ENCODE peak calls at places on chromosomes 16 and 17, in six cellular contexts. E is cardiac fibroblast, N is uterus, C is tibial artery, Y is A549, Z is foreskin fibroblast. T is an unnamed sample.

GRCh38 chr16:81214745-81215166 is 23.7 kb upstream of the BCO1 start:
- DNase-seq in Z (peak), C (no peak), Y (peak), N (no peak), E (peak), T (no peak)

GRCh38 chr16:14672403-14672971 is 21.6 kb downstream of the PLA2G10 start:
- DNase-seq in Z (no peak), E (no peak), C (no peak), N (no peak), Y (no peak), T (no peak)

GRCh38 chr17:29698837-29699236 is 76.1 kb upstream of the CORO6 start:
- DNase-seq in N (no peak), Z (no peak), C (no peak), Y (no peak), E (no peak), T (no peak)

GRCh38 chr17:13265306-13265705 is 247.5 kb upstream of the ELAC2 start:
- DNase-seq in E (peak), C (no peak), Y (no peak), N (no peak), Z (no peak), T (no peak)

GRCh38 chr17:17144916-17145665 is 61.0 kb downstream of the PLD6 start:
- DNase-seq in E (no peak), N (no peak), Y (no peak), C (no peak), Z (no peak), T (no peak)

GRCh38 chr17:63919311-63919723 is 678 bp upstream of the GH1 start:
- DNase-seq in N (peak), Z (peak), E (peak), C (peak), Y (peak), T (peak)

GRCh38 chr17:77501101-77501566 is 360.4 kb downstream of the SEC14L1 start:
- DNase-seq in C (no peak), Z (no peak), Y (peak), E (no peak), N (peak), T (peak)

GRCh38 chr16:30644334-30644830 is 6.4 kb upstream of the PRR14 start:
- DNase-seq in N (no peak), Y (no peak), C (no peak), Z (no peak), E (no peak), T (no peak)

GRCh38 chr16:1525871-1526607 is 7.4 kb upstream of the TMEM204 start:
- DNase-seq in Y (no peak), Z (no peak), E (no peak), N (no peak), C (no peak), T (no peak)

GRCh38 chr16:84308120-84308519 is 13.4 kb downstream of the WFDC1 start:
- DNase-seq in Z (no peak), Y (peak), N (peak), E (peak), C (peak), T (peak)

GRCh38 chr17:10118788-10119130 is 79.6 kb downstream of the GAS7 start:
- DNase-seq in Z (no peak), Y (no peak), C (no peak), N (no peak), E (no peak), T (no peak)

GRCh38 chr17:68606451-68607307 is 5.5 kb upstream of the FAM20A start:
- DNase-seq in E (no peak), C (no peak), Z (no peak), Y (no peak), N (no peak), T (no peak)

GRCh38 chr17:36859701-36860100 is 77.6 kb upstream of the LHX1 start:
- DNase-seq in N (no peak), Y (no peak), E (no peak), Z (no peak), C (no peak), T (no peak)

GRCh38 chr16:77555781-77556180 is 120.9 kb upstream of the ADAMTS18 start:
- DNase-seq in Z (no peak), Y (no peak), E (no peak), C (no peak), N (no peak), T (no peak)

GRCh38 chr17:75638893-75639292 is 5.7 kb downstream of the SMIM5 start:
- DNase-seq in N (no peak), Z (no peak), C (no peak), E (no peak), Y (no peak), T (no peak)

GRCh38 chr16:89313583-89313982 is 96.1 kb downstream of the ZNF778 start:
- DNase-seq in C (no peak), E (no peak), Z (no peak), Y (no peak), N (no peak), T (no peak)

GRCh38 chr17:33371377-33371776 is 78.3 kb upstream of the ASIC2 start:
- DNase-seq in N (no peak), Z (no peak), E (no peak), Y (no peak), C (no peak), T (no peak)

GRCh38 chr17:37191219-37191618 is 184.6 kb upstream of the C17orf78 start:
- DNase-seq in Z (peak), Y (no peak), C (no peak), N (no peak), E (peak), T (no peak)

GRCh38 chr17:44378171-44378705 is 11.2 kb downstream of the ITGA2B start:
- DNase-seq in E (no peak), C (no peak), Z (no peak), Y (no peak), N (no peak), T (no peak)

GRCh38 chr16:4091638-4092037 is 24.6 kb downstream of the ADCY9 start:
- DNase-seq in Z (no peak), N (no peak), E (no peak), Y (no peak), C (no peak), T (no peak)

GRCh38 chr17:31472137-31472536 is 80.7 kb downstream of the RAB11FIP4 start:
- DNase-seq in Z (no peak), C (no peak), Y (no peak), E (no peak), N (no peak), T (no peak)

GRCh38 chr16:75682308-75682707 is 5.5 kb upstream of the CPHXL2 start:
- DNase-seq in E (no peak), Y (no peak), Z (no peak), N (no peak), C (no peak), T (no peak)

GRCh38 chr16:64196444-64196843 is 925.4 kb downstream of the CDH11 start:
- DNase-seq in C (no peak), E (peak), N (no peak), Z (peak), Y (no peak), T (no peak)

GRCh38 chr17:29587591-29587990 is 1.9 kb downstream of the GIT1 start:
- DNase-seq in Y (no peak), N (no peak), C (no peak), E (no peak), Z (no peak), T (peak)

GRCh38 chr17:47924785-47925676 is 16.3 kb upstream of the PNPO start:
- DNase-seq in Z (no peak), Y (no peak), N (no peak), E (no peak), C (no peak), T (no peak)

GRCh38 chr16:85491798-85492616 is 121.1 kb upstream of the GSE1 start:
- DNase-seq in N (peak), Y (no peak), E (no peak), C (peak), Z (no peak), T (peak)

GRCh38 chr16:67199011-67199807 is at the start of gene ELMO3:
- DNase-seq in Y (no peak), Z (no peak), E (no peak), N (no peak), C (no peak), T (no peak)

GRCh38 chr16:7679899-7680298 is 347.3 kb downstream of the RBFOX1 start:
- DNase-seq in Y (no peak), E (no peak), Z (no peak), N (no peak), C (no peak), T (no peak)
- H3K4me3 ChIP-seq in Y (no peak), E (no peak), Z (no peak), N (no peak), C (no peak), T (no peak)

DNA sequence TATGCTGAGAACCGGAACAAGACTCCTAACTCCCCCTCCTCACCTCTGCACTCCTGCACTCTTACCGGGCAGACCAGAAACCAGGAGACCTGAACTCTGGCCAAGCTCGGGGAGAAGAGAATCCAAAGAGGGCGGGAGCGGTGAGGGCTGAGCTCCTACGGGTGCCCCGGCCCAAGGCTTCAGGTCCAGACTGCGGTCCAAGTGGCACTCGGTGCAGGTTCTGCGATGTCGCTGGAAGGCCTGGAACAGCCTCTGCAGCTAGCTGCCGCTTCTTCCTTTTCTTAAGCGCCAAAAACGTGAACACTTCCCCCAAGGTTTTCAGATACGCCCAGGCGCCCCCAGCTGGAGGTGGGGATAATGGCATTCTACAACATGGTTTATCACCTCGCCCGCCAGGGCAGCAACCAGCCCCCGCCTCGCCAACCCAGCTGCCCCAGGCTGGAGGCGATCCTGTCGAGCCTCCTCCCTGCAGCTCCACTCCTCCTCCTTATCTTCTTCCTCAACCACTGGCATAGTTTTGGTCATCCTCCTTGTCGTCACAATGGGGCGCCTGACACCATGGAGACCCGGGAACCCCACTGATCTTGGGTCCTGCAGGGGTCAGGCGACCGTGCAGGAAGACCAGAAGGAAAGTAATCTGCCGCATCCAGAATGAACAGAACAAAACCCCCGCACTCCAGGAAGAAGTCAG is 1735.9 kb downstream of the TP53TG3F start:
- DNase-seq in E (no peak), N (no peak), C (no peak), Z (no peak), Y (no peak), T (no peak)
- TF ChIP-seq CTCF in E (no peak), N (no peak), C (no peak), Z (no peak), Y (no peak), T (no peak)

GRCh38 chr17:49633250-49633649 is 44.6 kb downstream of the SPOP start:
- DNase-seq in C (no peak), Z (no peak), Y (no peak), N (no peak), E (no peak), T (no peak)
- H3K4me3 ChIP-seq in C (no peak), Z (no peak), Y (no peak), N (no peak), E (no peak), T (no peak)

GRCh38 chr17:38344127-38344745 is 480 bp upstream of the GPR179 start:
- DNase-seq in Y (no peak), E (no peak), N (no peak), C (no peak), Z (no peak), T (peak)
- TF ChIP-seq CTCF in Y (no peak), E (no peak), N (no peak), C (no peak), Z (no peak), T (no peak)

DNA sequence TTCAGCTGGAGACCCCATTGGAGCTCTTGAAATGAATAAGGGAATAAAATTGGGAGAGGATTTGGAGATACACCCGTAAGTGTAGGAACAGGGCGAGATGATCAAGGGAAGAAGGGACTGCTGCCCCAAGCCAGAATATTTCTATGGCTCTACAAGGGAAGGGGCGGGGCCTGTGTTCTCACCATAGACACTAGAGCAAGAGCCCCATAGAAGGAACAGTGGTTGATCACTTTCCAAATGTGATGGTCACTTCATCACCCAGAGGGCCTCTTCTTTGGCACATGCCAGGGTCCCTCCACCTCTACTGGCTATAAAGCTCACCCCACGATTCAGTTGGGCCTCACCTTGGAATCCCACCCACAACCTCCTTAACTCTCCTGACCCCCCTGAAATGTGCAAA is 25.0 kb downstream of the GPRC5B start:
- DNase-seq in Y (no peak), N (no peak), C (no peak), E (no peak), Z (no peak), T (no peak)
- H3K4me3 ChIP-seq in Y (no peak), N (no peak), C (no peak), E (no peak), Z (no peak), T (no peak)

GRCh38 chr17:43211123-43211479 is 574 bp upstream of the TMEM106A start:
- DNase-seq in E (no peak), Z (no peak), C (no peak), Y (no peak), N (no peak), T (no peak)

GRCh38 chr17:43213545-43213944 is 1.9 kb downstream of the TMEM106A start:
- DNase-seq in N (no peak), E (no peak), C (no peak), Y (no peak), Z (no peak), T (no peak)

GRCh38 chr17:43212641-43213490 is 1.2 kb downstream of the TMEM106A start:
- DNase-seq in E (peak), Y (no peak), C (no peak), Z (no peak), N (no peak), T (no peak)

GRCh38 chr17:43210576-43210975 is 1.1 kb upstream of the TMEM106A start:
- DNase-seq in Z (no peak), E (no peak), C (no peak), Y (no peak), N (no peak), T (no peak)

DNA sequence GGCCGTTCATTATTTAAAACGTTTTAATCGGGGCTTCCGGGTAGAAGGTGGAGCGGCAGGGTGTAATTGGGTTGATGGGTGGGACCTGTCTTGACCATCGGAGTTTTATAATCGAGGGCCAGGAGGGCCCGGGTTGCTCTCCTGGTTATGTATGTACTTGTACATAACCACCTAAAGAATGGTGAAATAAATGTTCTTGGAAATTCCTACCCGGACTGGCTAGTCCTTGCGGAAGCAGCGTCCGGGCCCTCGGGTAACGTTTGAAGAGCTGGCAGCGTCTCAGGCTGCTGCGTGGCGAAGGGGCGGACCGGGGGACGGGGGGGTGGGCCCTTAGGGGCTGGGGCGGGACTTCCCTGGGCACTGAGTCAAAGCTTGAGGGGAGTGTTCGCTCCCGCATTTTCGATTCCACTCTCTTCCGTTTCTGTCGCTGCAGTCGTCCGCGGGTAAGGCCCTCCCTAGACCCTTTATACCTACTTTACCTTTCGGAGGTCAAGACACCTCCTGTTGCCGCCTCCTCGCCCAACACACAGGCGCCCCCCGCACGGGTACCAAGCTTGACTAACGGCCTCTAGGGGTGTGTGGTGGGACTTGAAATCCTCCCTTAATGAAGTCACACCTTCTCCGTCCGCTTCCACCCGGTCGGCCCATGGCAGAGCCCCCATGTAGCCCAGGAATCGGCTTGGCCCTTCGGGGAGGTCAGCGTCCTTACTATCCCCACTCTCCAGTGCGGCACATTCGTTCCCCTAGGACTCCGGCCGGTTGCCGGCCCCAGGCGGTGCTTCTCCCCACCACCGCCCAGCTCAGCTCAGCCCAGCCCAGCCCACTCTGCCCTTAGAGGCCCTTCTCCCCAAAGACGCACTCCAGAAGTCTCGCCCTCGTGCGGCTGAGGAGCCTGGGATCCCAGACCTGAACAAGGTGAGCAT is at the start of gene TMEM106A:
- DNase-seq in C (peak), Y (peak), N (peak), Z (peak), E (peak), T (peak)
- TF ChIP-seq CTCF in C (peak), Y (no peak), N (peak), Z (peak), E (peak), T (peak)

DNA sequence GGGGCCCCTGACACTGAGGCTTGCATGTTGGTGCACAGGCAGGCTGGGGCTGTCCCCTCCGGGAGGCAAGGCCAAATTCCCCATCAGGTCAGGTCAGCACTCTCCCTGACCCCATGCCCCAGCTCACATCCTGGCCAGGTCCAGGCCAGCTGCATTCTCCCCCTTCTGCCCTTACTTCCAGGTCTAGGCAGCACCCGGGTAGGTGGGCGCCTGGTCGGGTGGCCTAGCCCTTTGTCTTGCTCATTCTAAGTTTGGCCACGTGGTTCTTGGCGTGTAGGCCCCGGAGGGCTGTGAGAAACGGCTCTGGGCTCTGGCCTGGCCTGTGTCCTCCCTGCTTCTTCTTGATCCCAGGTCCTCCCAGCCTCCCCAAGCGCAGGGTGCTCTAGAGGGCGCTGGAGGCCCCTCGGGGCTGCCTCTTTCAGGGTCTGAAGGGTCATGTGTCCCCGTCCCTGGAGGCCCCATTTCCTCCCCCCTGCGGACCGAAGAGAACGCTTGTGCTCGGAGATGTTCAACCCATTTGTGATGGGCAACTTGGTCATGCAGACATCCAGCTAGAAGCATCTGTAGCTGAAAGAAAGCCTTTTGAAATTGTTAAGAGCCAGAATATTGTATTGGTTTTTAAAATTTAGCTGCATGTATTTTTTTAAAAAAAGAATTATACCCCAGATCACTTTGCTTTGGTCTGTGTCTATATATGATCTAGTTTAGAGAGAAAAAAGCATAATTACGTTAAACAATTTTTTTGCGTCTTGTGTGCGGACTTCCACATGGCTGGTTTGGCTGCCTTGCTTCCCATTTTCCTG is 6.7 kb downstream of the BAHCC1 start:
- DNase-seq in C (no peak), Z (no peak), E (peak), Y (peak), N (no peak), T (no peak)
- H3K4me3 ChIP-seq in C (peak), Z (no peak), E (no peak), Y (no peak), N (no peak), T (no peak)

DNA sequence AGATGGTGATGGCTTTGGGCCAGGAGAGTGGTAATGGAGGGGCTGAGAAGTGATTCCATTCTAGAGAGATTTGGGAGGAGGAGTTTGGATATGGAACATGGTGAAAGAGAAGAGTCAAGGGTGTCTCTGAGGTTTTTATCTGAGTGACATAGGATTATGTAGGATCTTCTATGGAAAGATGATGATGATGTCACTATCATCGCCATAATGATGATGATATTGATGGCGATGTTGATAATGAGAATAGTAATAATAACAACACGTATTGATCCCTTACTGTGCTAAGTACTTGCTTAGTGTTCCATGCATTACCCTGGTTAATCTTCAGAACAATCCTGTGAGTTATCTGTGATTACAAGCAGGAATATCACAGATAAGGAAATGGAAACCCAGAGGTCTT is 16.6 kb downstream of the PDILT start:
- DNase-seq in C (no peak), E (no peak), Z (no peak), N (no peak), Y (no peak), T (no peak)
- TF ChIP-seq CTCF in C (no peak), E (no peak), Z (no peak), N (no peak), Y (no peak), T (no peak)